ENCODE peak calls at places on chromosomes 4 and X, in five cellular contexts. G, B, H, P and M are unnamed samples.

GRCh38 chr4:177596035-177596434 is 153.8 kb upstream of the AGA start:
- DNase-seq in B (no peak), G (peak), H (no peak), P (no peak), M (peak)

GRCh38 chr4:74632634-74633033 is 161.7 kb downstream of the BTC start:
- DNase-seq in B (no peak), P (no peak), H (peak), G (peak), M (peak)

GRCh38 chrX:134886201-134886600 is 104.6 kb upstream of the SMIM10 start:
- DNase-seq in H (no peak), B (peak), G (no peak), P (no peak), M (no peak)

GRCh38 chr4:48909697-48910096 is 3.1 kb upstream of the OCIAD2 start:
- DNase-seq in P (no peak), B (no peak), H (peak), G (peak), M (no peak)

GRCh38 chr4:44145868-44146267 is 302.7 kb downstream of the KCTD8 start:
- DNase-seq in P (no peak), G (peak), B (no peak), H (no peak), M (no peak)

GRCh38 chr4:15653864-15654391 is 1.2 kb downstream of the FBXL5 start:
- DNase-seq in P (no peak), B (peak), G (peak), H (no peak), M (no peak)

GRCh38 chr4:4418676-4419370 is 31.9 kb downstream of the NSG1 start:
- DNase-seq in B (peak), P (no peak), H (no peak), G (no peak), M (no peak)

GRCh38 chr4:40119344-40119743 is 62.7 kb downstream of the N4BP2 start:
- DNase-seq in H (no peak), B (no peak), G (no peak), P (no peak), M (no peak)

GRCh38 chr4:183645326-183645725 is 13.7 kb downstream of the RWDD4 start:
- DNase-seq in H (no peak), B (no peak), G (no peak), P (no peak), M (no peak)

GRCh38 chr4:36269116-36269515 is 12.3 kb upstream of the DTHD1 start:
- DNase-seq in P (no peak), B (no peak), G (no peak), H (peak), M (no peak)

GRCh38 chrX:130172127-130172834 is 519 bp downstream of the RAB33A start:
- DNase-seq in G (no peak), P (no peak), H (no peak), B (peak), M (peak)

GRCh38 chrX:72394518-72395163 is 88.9 kb upstream of the CITED1 start:
- DNase-seq in H (no peak), P (no peak), B (no peak), G (peak), M (no peak)

GRCh38 chr4:141768954-141769353 is 132.6 kb downstream of the IL15 start:
- DNase-seq in P (no peak), B (no peak), G (peak), H (no peak), M (no peak)

GRCh38 chrX:15468036-15468435 is 25.1 kb downstream of the PIR start:
- DNase-seq in P (no peak), B (peak), H (no peak), G (peak), M (peak)

GRCh38 chrX:8003147-8003883 is 76.1 kb upstream of the PNPLA4 start:
- DNase-seq in H (no peak), B (no peak), G (no peak), P (no peak), M (no peak)

GRCh38 chr4:169024762-169025161 is 14.7 kb upstream of the CBR4 start:
- DNase-seq in P (no peak), G (peak), H (no peak), B (peak), M (no peak)

GRCh38 chr4:43682551-43682950 is 766.1 kb downstream of the KCTD8 start:
- DNase-seq in B (no peak), P (no peak), G (no peak), H (no peak), M (no peak)

GRCh38 chr4:93764647-93765246 is 63.8 kb upstream of the ATOH1 start:
- DNase-seq in G (peak), P (no peak), H (no peak), B (peak), M (no peak)

GRCh38 chr4:102439835-102440234 is 61.3 kb upstream of the NFKB1 start:
- DNase-seq in B (peak), H (no peak), G (peak), P (no peak), M (peak)